ENCODE peak calls at places on chromosomes 2 and 18, in eight cellular contexts. Z is GM04504, J is fibroblast of the aortic adventitia, R is AG10803, F is SJCRH30, H is fibroblast of mammary gland, T is erythroblast, E is NCI-H510A treated with DMSO at 0.1 percent for 48 hours. V is an unnamed sample.

GRCh38 chr18:61893304-61893970 is 630 bp upstream of the RNF152 start:
- DNase-seq in Z (no peak), J (peak; percentile 34), R (peak; percentile 42), F (peak; percentile 60), H (peak; percentile 30), T (peak; percentile 41), E (peak; percentile 39), V (no peak)

GRCh38 chr2:70746076-70746475 is 21.9 kb downstream of the ADD2 start:
- DNase-seq in Z (no peak), J (no peak), R (no peak), F (no peak), H (no peak), T (no peak), E (peak; percentile 75), V (no peak)

GRCh38 chr2:109318150-109318948 is 189.3 kb downstream of the SH3RF3 start:
- DNase-seq in Z (peak; percentile 92), J (peak; percentile 99), R (peak; percentile 95), F (peak; percentile 64), H (peak; percentile 99), T (no peak), E (peak; percentile 49), V (peak; percentile 93)

GRCh38 chr2:50221106-50221505 is 810.8 kb downstream of the NRXN1 start:
- DNase-seq in Z (no peak), J (no peak), R (no peak), F (no peak), H (no peak), T (no peak), E (no peak), V (no peak)

GRCh38 chr18:56235061-56235772 is 403.2 kb downstream of the TXNL1 start:
- DNase-seq in Z (no peak), J (no peak), R (no peak), F (no peak), H (no peak), T (no peak), E (no peak), V (no peak)

GRCh38 chr18:36901277-36901701 is 72.4 kb downstream of the KIAA1328 start:
- DNase-seq in Z (no peak), J (peak; percentile 22), R (no peak), F (no peak), H (peak; percentile 38), T (no peak), E (no peak), V (peak; percentile 28)

GRCh38 chr2:118643286-118643685 is 204.2 kb downstream of the EN1 start:
- DNase-seq in Z (no peak), J (peak; percentile 26), R (peak; percentile 63), F (no peak), H (peak; percentile 35), T (no peak), E (no peak), V (no peak)

GRCh38 chr2:241139531-241140444 is 9.5 kb downstream of the PASK start:
- DNase-seq in Z (no peak), J (no peak), R (no peak), F (no peak), H (no peak), T (no peak), E (no peak), V (no peak)

GRCh38 chr2:30708491-30709290 is 98.6 kb downstream of the CAPN13 start:
- DNase-seq in Z (peak; percentile 29), J (peak; percentile 86), R (peak; percentile 81), F (peak; percentile 44), H (peak; percentile 54), T (peak; percentile 41), E (no peak), V (peak; percentile 64)

GRCh38 chr2:201403904-201404303 is 46.8 kb upstream of the FLACC1 start:
- DNase-seq in Z (no peak), J (peak; percentile 82), R (peak; percentile 49), F (no peak), H (peak; percentile 38), T (peak; percentile 44), E (no peak), V (no peak)

V was measured in stromal cell of bone marrow.